ENCODE peak calls at places on chromosome 5, in four cellular contexts. One of them, this sample, is unnamed.

GRCh38 chr5:5492087-5492933 is 69.8 kb downstream of the ICE1 start:
- DNase-seq in transverse colon: peak; percentile 17
- DNase-seq in breast epithelium: no peak
- DNase-seq in GM23338: peak; percentile 79
- DNase-seq in this sample: no peak

GRCh38 chr5:103298557-103298956 is 40.0 kb downstream of the MACIR start:
- DNase-seq in breast epithelium: no peak
- DNase-seq in GM23338: peak; percentile 40
- DNase-seq in transverse colon: no peak
- DNase-seq in this sample: no peak

GRCh38 chr5:96885518-96886338 is 9.4 kb downstream of the ERAP2 start:
- DNase-seq in GM23338: no peak
- DNase-seq in breast epithelium: no peak
- DNase-seq in transverse colon: no peak
- DNase-seq in this sample: no peak

GRCh38 chr5:1419476-1420210 is 25.6 kb downstream of the SLC6A3 start:
- DNase-seq in breast epithelium: no peak
- DNase-seq in GM23338: no peak
- DNase-seq in transverse colon: no peak
- DNase-seq in this sample: peak; percentile 32

GRCh38 chr5:136979131-136979530 is 520.0 kb downstream of the SPOCK1 start:
- DNase-seq in breast epithelium: no peak
- DNase-seq in GM23338: no peak
- DNase-seq in transverse colon: no peak
- DNase-seq in this sample: no peak

GRCh38 chr5:32707394-32707997 is 3.6 kb upstream of the NPR3 start:
- DNase-seq in breast epithelium: no peak
- DNase-seq in transverse colon: no peak
- DNase-seq in GM23338: peak; percentile 74
- DNase-seq in this sample: no peak

GRCh38 chr5:102823441-102823874 is 68.4 kb downstream of the PAM start:
- DNase-seq in transverse colon: no peak
- DNase-seq in GM23338: no peak
- DNase-seq in breast epithelium: no peak
- DNase-seq in this sample: no peak

GRCh38 chr5:102324714-102325113 is 28.6 kb upstream of the SLCO4C1 start:
- DNase-seq in GM23338: no peak
- DNase-seq in transverse colon: no peak
- DNase-seq in breast epithelium: no peak
- DNase-seq in this sample: no peak

GRCh38 chr5:32692066-32692746 is 18.9 kb upstream of the NPR3 start:
- DNase-seq in transverse colon: no peak
- DNase-seq in breast epithelium: no peak
- DNase-seq in GM23338: no peak
- DNase-seq in this sample: no peak

GRCh38 chr5:34533582-34534236 is 122.4 kb upstream of the RAI14 start:
- DNase-seq in breast epithelium: no peak
- DNase-seq in transverse colon: no peak
- DNase-seq in GM23338: no peak
- DNase-seq in this sample: no peak
- H3K4me3 ChIP-seq in breast epithelium: no peak overlapping the region
- H3K4me3 ChIP-seq in transverse colon: no peak overlapping the region
- H3K4me3 ChIP-seq in GM23338: no peak overlapping the region
- H3K4me3 ChIP-seq in this sample: no peak overlapping the region

DNA sequence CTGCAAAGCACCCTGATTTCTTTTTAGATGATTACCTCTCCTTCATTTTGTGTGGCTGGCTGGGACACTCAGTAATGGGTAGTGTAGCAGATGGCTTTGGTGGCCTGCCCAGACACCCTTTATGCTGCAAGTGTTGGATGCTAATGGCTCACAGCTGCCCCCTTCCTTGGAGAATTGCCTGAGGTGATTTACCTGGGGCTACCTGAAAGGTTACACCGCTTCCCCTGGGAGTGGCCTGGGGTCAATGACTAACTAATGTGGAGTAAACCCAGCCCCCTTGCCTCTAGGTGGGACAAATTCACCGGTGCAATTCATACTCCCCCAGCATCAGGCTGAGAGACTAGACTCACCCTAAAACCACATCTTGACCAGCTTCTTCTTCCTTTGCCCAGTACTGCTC is 23.5 kb upstream of the HAND1 start:
- DNase-seq in GM23338: peak; percentile 54
- DNase-seq in transverse colon: no peak
- DNase-seq in breast epithelium: no peak
- DNase-seq in this sample: no peak
- H3K4me1 ChIP-seq in GM23338: peaks cover 3% of the 10 kb centered on the region
- H3K4me1 ChIP-seq in transverse colon: no peaks in the 10 kb centered on the region
- H3K4me1 ChIP-seq in breast epithelium: no peaks in the 10 kb centered on the region
- H3K4me1 ChIP-seq in this sample: no peaks in the 10 kb centered on the region

GRCh38 chr5:127026166-127026565 is 4.2 kb downstream of the MARCHF3 start:
- DNase-seq in breast epithelium: no peak
- DNase-seq in transverse colon: no peak
- DNase-seq in GM23338: no peak
- DNase-seq in this sample: no peak

GRCh38 chr5:127027539-127027938 is 2.8 kb downstream of the MARCHF3 start:
- DNase-seq in transverse colon: no peak
- DNase-seq in GM23338: no peak
- DNase-seq in breast epithelium: no peak
- DNase-seq in this sample: no peak

GRCh38 chr5:127028822-127029457 is 1.4 kb downstream of the MARCHF3 start:
- DNase-seq in transverse colon: peak; percentile 57
- DNase-seq in breast epithelium: no peak
- DNase-seq in GM23338: no peak
- DNase-seq in this sample: no peak

GRCh38 chr5:127022846-127023245 is 7.5 kb downstream of the MARCHF3 start:
- DNase-seq in GM23338: no peak
- DNase-seq in transverse colon: no peak
- DNase-seq in breast epithelium: no peak
- DNase-seq in this sample: no peak

GRCh38 chr5:127025507-127025906 is 4.9 kb downstream of the MARCHF3 start:
- DNase-seq in transverse colon: no peak
- DNase-seq in GM23338: no peak
- DNase-seq in breast epithelium: no peak
- DNase-seq in this sample: no peak
- TF ChIP-seq POLR2AphosphoS5 in transverse colon: no peak
- TF ChIP-seq POLR2AphosphoS5 in GM23338: no peak
- TF ChIP-seq POLR2AphosphoS5 in breast epithelium: no peak
- TF ChIP-seq POLR2AphosphoS5 in this sample: no peak

GRCh38 chr5:152556779-152557178 is 151.7 kb upstream of the NMUR2 start:
- DNase-seq in transverse colon: no peak
- DNase-seq in breast epithelium: no peak
- DNase-seq in GM23338: no peak
- DNase-seq in this sample: no peak
- H3K4me3 ChIP-seq in transverse colon: no peak overlapping the region
- H3K4me3 ChIP-seq in breast epithelium: no peak overlapping the region
- H3K4me3 ChIP-seq in GM23338: no peak overlapping the region
- H3K4me3 ChIP-seq in this sample: no peak overlapping the region

GRCh38 chr5:177347699-177348098 is 3.8 kb downstream of the LMAN2 start:
- DNase-seq in transverse colon: no peak
- DNase-seq in GM23338: no peak
- DNase-seq in breast epithelium: no peak
- DNase-seq in this sample: no peak

GRCh38 chr5:177349362-177349647 is 2.2 kb downstream of the LMAN2 start:
- DNase-seq in breast epithelium: no peak
- DNase-seq in transverse colon: no peak
- DNase-seq in GM23338: no peak
- DNase-seq in this sample: no peak

GRCh38 chr5:177351392-177352329 is at the start of gene LMAN2:
- DNase-seq in breast epithelium: peak; percentile 91
- DNase-seq in GM23338: peak; percentile 98
- DNase-seq in transverse colon: peak; percentile 94
- DNase-seq in this sample: peak; percentile 96

GRCh38 chr5:177350776-177351391 is 584 bp downstream of the LMAN2 start:
- DNase-seq in breast epithelium: no peak
- DNase-seq in GM23338: no peak
- DNase-seq in transverse colon: no peak
- DNase-seq in this sample: no peak

GRCh38 chr5:177349762-177350161 is 1.7 kb downstream of the LMAN2 start:
- DNase-seq in breast epithelium: no peak
- DNase-seq in transverse colon: no peak
- DNase-seq in GM23338: no peak
- DNase-seq in this sample: no peak
- H3K4me1 ChIP-seq in breast epithelium: peaks cover 19% of the 10 kb centered on the region
- H3K4me1 ChIP-seq in transverse colon: peaks cover 21% of the 10 kb centered on the region
- H3K4me1 ChIP-seq in GM23338: peaks cover 6% of the 10 kb centered on the region
- H3K4me1 ChIP-seq in this sample: peaks cover 27% of the 10 kb centered on the region

DNA sequence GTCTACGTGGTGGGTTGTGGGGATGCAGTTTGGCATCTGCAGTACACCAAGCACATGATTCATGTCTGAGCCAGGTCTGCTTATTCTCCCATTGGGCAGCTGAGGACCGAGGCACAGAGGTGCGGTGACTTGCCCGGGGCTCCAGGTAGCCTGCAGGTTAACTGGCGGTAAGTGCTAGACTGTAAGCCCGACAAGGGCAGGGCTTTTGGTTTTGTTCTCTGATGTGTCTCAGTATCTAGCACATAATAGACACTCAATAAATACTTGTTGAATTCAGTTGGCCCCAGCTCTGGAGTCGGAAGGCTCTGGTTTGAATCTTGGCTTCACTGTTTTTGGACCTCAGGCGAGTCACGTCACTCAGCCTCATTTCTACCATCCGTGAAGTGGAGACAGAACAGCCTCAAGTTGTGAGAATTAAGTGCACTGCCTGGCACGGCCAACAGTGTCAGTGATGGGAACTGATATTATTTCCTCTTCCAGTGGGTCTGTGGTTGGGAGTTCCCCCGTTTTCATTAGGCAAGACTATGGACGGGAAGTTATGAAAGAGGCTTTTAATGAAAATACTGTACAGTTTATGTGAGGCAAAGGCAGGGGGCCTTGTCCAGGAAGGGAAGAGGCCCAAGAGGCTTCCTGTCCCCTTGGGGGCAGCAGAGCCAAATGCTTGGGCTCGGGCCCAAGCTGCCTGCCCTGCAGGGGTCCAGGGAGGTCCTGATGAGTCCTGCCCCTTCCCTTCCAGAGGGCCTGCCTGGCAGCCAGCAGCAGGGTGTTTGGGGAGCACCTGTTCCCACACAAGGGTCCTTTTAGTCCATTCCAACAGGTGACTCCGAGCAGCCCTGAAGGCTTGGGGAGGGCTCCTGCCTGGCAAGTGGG is 3.3 kb downstream of the PRELID1 start:
- DNase-seq in transverse colon: no peak
- DNase-seq in breast epithelium: no peak
- DNase-seq in GM23338: peak; percentile 67
- DNase-seq in this sample: no peak
- TF ChIP-seq POLR2AphosphoS5 in transverse colon: no peak
- TF ChIP-seq POLR2AphosphoS5 in breast epithelium: no peak
- TF ChIP-seq POLR2AphosphoS5 in GM23338: no peak
- TF ChIP-seq POLR2AphosphoS5 in this sample: no peak

DNA sequence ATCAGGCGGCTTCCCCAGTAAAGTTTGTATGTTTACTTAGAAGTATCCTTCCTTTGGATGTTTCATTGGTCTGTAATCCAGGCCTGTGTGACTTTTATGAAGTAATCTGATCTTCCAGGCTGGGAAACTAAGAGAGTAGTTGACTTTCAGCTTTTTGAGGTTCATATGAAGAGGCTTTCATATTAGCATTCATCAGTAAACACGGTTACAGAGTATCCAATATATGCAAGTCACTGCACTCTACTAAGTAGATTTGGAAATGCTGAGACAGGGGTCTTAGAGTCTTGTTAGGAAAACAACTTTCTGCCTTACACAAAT is 1.1 kb downstream of the DNAJC21 start:
- DNase-seq in breast epithelium: no peak
- DNase-seq in transverse colon: no peak
- DNase-seq in GM23338: no peak
- DNase-seq in this sample: no peak
- H3K4me3 ChIP-seq in breast epithelium: peak overlapping the region; percentile 87
- H3K4me3 ChIP-seq in transverse colon: peak overlapping the region; percentile 99
- H3K4me3 ChIP-seq in GM23338: peak overlapping the region; percentile 73
- H3K4me3 ChIP-seq in this sample: peak overlapping the region; percentile 95

DNA sequence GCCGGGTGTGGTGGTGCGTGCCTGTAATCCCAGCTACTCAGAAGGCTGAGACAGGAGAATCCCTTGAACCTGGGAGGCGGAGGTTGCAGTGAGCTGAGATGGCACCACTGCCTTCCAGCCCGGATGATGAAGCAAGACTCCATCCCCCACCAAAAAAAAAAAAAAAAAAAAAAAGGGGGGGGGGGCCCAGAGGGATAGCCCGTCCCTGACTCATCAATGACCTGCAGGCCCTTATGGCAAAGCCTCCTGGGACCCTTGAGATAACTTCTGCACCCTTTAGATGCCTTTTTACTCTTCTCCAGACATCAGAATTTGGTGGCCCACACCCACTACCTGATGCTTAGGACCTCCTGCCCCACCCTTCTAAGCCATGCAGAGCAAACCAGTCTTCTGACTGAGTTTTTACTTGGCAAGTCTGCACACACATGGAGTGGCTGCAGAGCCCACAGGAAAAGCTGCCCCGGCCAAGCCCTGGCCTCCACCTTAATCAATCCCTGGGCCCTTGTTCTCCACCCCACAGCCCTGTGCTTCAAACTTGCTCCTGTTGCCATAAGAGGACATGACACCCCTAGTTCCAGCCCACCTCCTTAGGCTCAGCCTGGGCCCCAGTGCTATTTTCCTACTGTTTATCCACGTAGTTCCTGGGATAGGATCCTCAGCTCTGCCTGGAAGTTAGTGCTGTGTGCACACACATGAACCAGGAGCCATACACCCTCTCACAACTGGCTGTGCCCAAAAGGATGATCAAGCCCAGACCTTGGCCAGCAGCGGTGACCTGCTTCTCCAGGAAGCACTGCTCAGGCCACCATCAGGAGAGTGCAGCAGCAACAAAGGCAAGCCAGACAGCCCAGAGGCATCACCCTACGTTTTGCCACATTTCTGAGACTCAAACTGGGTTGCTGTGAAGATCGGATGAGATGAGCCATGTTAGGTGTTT is 5.1 kb downstream of the MGAT1 start:
- DNase-seq in breast epithelium: no peak
- DNase-seq in transverse colon: no peak
- DNase-seq in GM23338: no peak
- DNase-seq in this sample: peak; percentile 49
- H3K4me1 ChIP-seq in breast epithelium: peaks cover 33% of the 10 kb centered on the region
- H3K4me1 ChIP-seq in transverse colon: peaks cover 51% of the 10 kb centered on the region
- H3K4me1 ChIP-seq in GM23338: peaks cover 15% of the 10 kb centered on the region
- H3K4me1 ChIP-seq in this sample: peaks cover 73% of the 10 kb centered on the region

This sample was measured in sigmoid colon.